ENCODE peak calls at places on chromosome 19, in four cellular contexts. G is K562, S is HepG2, U is A549. M is an unnamed sample.

GRCh38 chr19:55720214-55720746 is 17.9 kb downstream of the NLRP9 start:
- DNase-seq in G (no peak), S (no peak), U (no peak), M (no peak)

GRCh38 chr19:58536852-58537798 is 6.7 kb upstream of the TRIM28 start:
- DNase-seq in G (no peak), S (no peak), U (no peak), M (no peak)

GRCh38 chr19:10207026-10207425 is 12.3 kb upstream of the DNMT1 start:
- DNase-seq in G (no peak), S (no peak), U (no peak), M (no peak)

GRCh38 chr19:58346961-58347929 is 6.0 kb downstream of the A1BG start:
- DNase-seq in G (peak; percentile 98), S (no peak), U (peak; percentile 78), M (no peak)

GRCh38 chr19:2970201-2970838 is 7.0 kb upstream of the TLE6 start:
- DNase-seq in G (no peak), S (no peak), U (peak; percentile 32), M (no peak)

GRCh38 chr19:18412610-18413239 is 6.5 kb upstream of the SSBP4 start:
- DNase-seq in G (no peak), S (no peak), U (no peak), M (no peak)

GRCh38 chr19:31297991-31298390 is 51.2 kb downstream of the TSHZ3 start:
- DNase-seq in G (no peak), S (no peak), U (no peak), M (no peak)

GRCh38 chr19:46963093-46963734 is 56.4 kb upstream of the NPAS1 start:
- DNase-seq in G (no peak), S (no peak), U (no peak), M (no peak)

GRCh38 chr19:18975011-18975410 is 34.0 kb upstream of the HOMER3 start:
- DNase-seq in G (no peak), S (no peak), U (no peak), M (no peak)

GRCh38 chr19:18364826-18365528 is 21.0 kb upstream of the GDF15 start:
- DNase-seq in G (peak; percentile 56), S (peak; percentile 97), U (peak; percentile 98), M (no peak)

GRCh38 chr19:18514800-18515682 is 6.8 kb downstream of the ELL start:
- DNase-seq in G (no peak), S (peak; percentile 99), U (peak; percentile 64), M (no peak)

GRCh38 chr19:8306235-8307054 is 1.7 kb downstream of the CD320 start:
- DNase-seq in G (peak; percentile 43), S (no peak), U (no peak), M (no peak)

GRCh38 chr19:1672038-1672768 is 19.8 kb upstream of the TCF3 start:
- DNase-seq in G (peak; percentile 83), S (no peak), U (no peak), M (no peak)

GRCh38 chr19:27964165-27964564 is 1248.8 kb downstream of the UQCRFS1 start:
- DNase-seq in G (no peak), S (no peak), U (no peak), M (no peak)

GRCh38 chr19:30719991-30720329 is 347.8 kb downstream of the ZNF536 start:
- DNase-seq in G (no peak), S (no peak), U (no peak), M (no peak)

GRCh38 chr19:13208131-13208963 is 58.1 kb downstream of the IER2 start:
- DNase-seq in G (no peak), S (no peak), U (no peak), M (peak; percentile 77)

GRCh38 chr19:12774588-12775555 is at the start of gene HOOK2:
- DNase-seq in G (peak; percentile 71), S (no peak), U (no peak), M (no peak)

GRCh38 chr19:771332-771785 is 20.4 kb downstream of the MISP start:
- DNase-seq in G (peak; percentile 72), S (peak; percentile 63), U (peak; percentile 81), M (no peak)

GRCh38 chr19:31992750-31993149 is 352.7 kb upstream of the ZNF507 start:
- DNase-seq in G (no peak), S (no peak), U (no peak), M (no peak)

GRCh38 chr19:18633321-18633720 is 3.5 kb upstream of the KLHL26 start:
- DNase-seq in G (no peak), S (no peak), U (no peak), M (no peak)

GRCh38 chr19:3573162-3573857 is 566 bp downstream of the HMG20B start:
- DNase-seq in G (no peak), S (no peak), U (no peak), M (no peak)

GRCh38 chr19:10452726-10453620 is 32.6 kb downstream of the PDE4A start:
- DNase-seq in G (peak; percentile 3), S (no peak), U (no peak), M (no peak)

GRCh38 chr19:27738569-27739193 is 1474.3 kb downstream of the UQCRFS1 start:
- DNase-seq in G (no peak), S (no peak), U (no peak), M (no peak)

GRCh38 chr19:1259206-1259872 is 9.8 kb upstream of the CIRBP start:
- DNase-seq in G (no peak), S (peak; percentile 86), U (peak; percentile 91), M (peak; percentile 73)

GRCh38 chr19:15862444-15862843 is 35.4 kb downstream of the CYP4F2 start:
- DNase-seq in G (no peak), S (no peak), U (no peak), M (no peak)

GRCh38 chr19:47542030-47542475 is 27.2 kb upstream of the NAPA start:
- DNase-seq in G (no peak), S (no peak), U (no peak), M (no peak)

GRCh38 chr19:1003283-1003682 is 3.1 kb downstream of the GRIN3B start:
- DNase-seq in G (no peak), S (no peak), U (no peak), M (no peak)

GRCh38 chr19:11138659-11139526 is 16.7 kb downstream of the SPC24 start:
- DNase-seq in G (peak; percentile 25), S (peak; percentile 54), U (peak; percentile 87), M (no peak)

GRCh38 chr19:16375936-16376185 is 51.2 kb downstream of the KLF2 start:
- DNase-seq in G (no peak), S (no peak), U (no peak), M (no peak)

GRCh38 chr19:44891016-44891882 is at the start of gene TOMM40:
- DNase-seq in G (no peak), S (peak; percentile 99), U (peak; percentile 100), M (no peak)

GRCh38 chr19:39296055-39296645 is at the start of gene IFNL1:
- DNase-seq in G (no peak), S (no peak), U (no peak), M (no peak)

GRCh38 chr19:8004723-8005513 is 523 bp downstream of the ELAVL1 start:
- DNase-seq in G (no peak), S (no peak), U (no peak), M (no peak)

GRCh38 chr19:14127929-14128509 is 8.4 kb downstream of the ASF1B start:
- DNase-seq in G (no peak), S (no peak), U (no peak), M (peak; percentile 49)

GRCh38 chr19:48806518-48806817 is 4.4 kb downstream of the BCAT2 start:
- DNase-seq in G (peak; percentile 54), S (no peak), U (no peak), M (no peak)

GRCh38 chr19:48918801-48919247 is 14.7 kb upstream of the DHDH start:
- DNase-seq in G (peak; percentile 72), S (no peak), U (peak; percentile 58), M (no peak)

GRCh38 chr19:16462757-16463250 is 9.0 kb downstream of the EPS15L1 start:
- DNase-seq in G (no peak), S (no peak), U (no peak), M (no peak)

GRCh38 chr19:4878491-4878968 is 11.1 kb upstream of the PLIN3 start:
- DNase-seq in G (peak; percentile 11), S (no peak), U (no peak), M (no peak)

GRCh38 chr19:33532859-33533455 is 11.4 kb upstream of the PEPD start:
- DNase-seq in G (no peak), S (no peak), U (no peak), M (no peak)

GRCh38 chr19:33530261-33530660 is 8.7 kb upstream of the PEPD start:
- DNase-seq in G (no peak), S (no peak), U (no peak), M (no peak)

GRCh38 chr19:33530842-33531241 is 9.3 kb upstream of the PEPD start:
- DNase-seq in G (no peak), S (no peak), U (no peak), M (no peak)

GRCh38 chr19:33529094-33529676 is 7.6 kb upstream of the PEPD start:
- DNase-seq in G (no peak), S (no peak), U (no peak), M (no peak)

GRCh38 chr19:33535176-33535575 is 13.6 kb upstream of the PEPD start:
- DNase-seq in G (no peak), S (no peak), U (no peak), M (no peak)
- TF ChIP-seq POLR2AphosphoS2 in G (no peak), S (no peak), U (no peak), M (no peak)

GRCh38 chr19:52995711-52996110 is 18.0 kb upstream of the ERVV-1 start:
- DNase-seq in G (no peak), S (no peak), U (no peak), M (no peak)

GRCh38 chr19:52991021-52991420 is 22.7 kb upstream of the ERVV-1 start:
- DNase-seq in G (no peak), S (no peak), U (no peak), M (no peak)

GRCh38 chr19:52991484-52991883 is 22.2 kb upstream of the ERVV-1 start:
- DNase-seq in G (no peak), S (no peak), U (no peak), M (no peak)

GRCh38 chr19:52993342-52994178 is 20.2 kb upstream of the ERVV-1 start:
- DNase-seq in G (peak; percentile 89), S (no peak), U (peak; percentile 13), M (no peak)

GRCh38 chr19:52992109-52993004 is 21.4 kb upstream of the ERVV-1 start:
- DNase-seq in G (peak; percentile 46), S (no peak), U (no peak), M (no peak)
- TF ChIP-seq POLR2AphosphoS2 in G (no peak), S (no peak), U (no peak), M (no peak)

DNA sequence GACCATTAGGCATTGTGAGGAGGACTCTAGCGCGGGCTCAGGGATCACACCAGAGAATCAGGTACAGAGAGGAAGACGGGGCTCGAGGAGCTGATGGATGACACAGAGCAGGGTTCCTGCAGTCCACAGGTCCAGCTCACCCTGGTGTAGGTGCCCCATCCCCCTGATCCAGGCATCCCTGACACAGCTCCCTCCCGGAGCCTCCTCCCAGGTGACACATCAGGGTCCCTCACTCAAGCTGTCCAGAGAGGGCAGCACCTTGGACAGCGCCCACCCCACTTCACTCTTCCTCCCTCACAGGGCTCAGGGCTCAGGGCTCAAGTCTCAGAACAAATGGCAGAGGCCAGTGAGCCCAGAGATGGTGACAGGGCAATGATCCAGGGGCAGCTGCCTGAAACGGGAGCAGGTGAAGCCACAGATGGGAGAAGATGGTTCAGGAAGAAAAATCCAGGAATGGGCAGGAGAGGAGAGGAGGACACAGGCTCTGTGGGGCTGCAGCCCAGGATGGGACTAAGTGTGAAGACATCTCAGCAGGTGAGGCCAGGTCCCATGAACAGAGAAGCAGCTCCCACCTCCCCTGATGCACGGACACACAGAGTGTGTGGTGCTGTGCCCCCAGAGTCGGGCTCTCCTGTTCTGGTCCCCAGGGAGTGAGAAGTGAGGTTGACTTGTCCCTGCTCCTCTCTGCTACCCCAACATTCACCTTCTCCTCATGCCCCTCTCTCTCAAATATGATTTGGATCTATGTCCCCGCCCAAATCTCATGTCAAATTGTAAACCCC is 2.8 kb upstream of the CEACAM5 start:
- DNase-seq in G (peak; percentile 41), S (no peak), U (peak; percentile 53), M (no peak)
- TF ChIP-seq POLR2AphosphoS2 in G (no peak), S (no peak), U (no peak), M (no peak)

GRCh38 chr19:50723069-50723468 is at the start of gene CLEC11A:
- DNase-seq in G (no peak), S (no peak), U (no peak), M (no peak)
- TF ChIP-seq POLR2AphosphoS2 in G (no peak), S (no peak), U (no peak), M (no peak)